ENCODE peak calls at places on chromosomes 16 and 17, in five cellular contexts. N, V, T, O and G are unnamed samples.
A peak's percentile ranks its signal among the peaks of the same experiment; 100 is the strongest.

GRCh38 chr16:48525201-48526057 is 84.6 kb downstream of the N4BP1 start:
- DNase-seq in N (no peak), V (no peak), T (no peak), O (no peak), G (no peak)

GRCh38 chr17:76585649-76586593 is at the start of gene ST6GALNAC2:
- DNase-seq in N (peak; percentile 66), V (no peak), T (no peak), O (no peak), G (peak; percentile 66)

GRCh38 chr17:7561028-7561575 is 617 bp upstream of the SENP3 start:
- DNase-seq in N (peak; percentile 87), V (no peak), T (no peak), O (no peak), G (peak; percentile 77)

GRCh38 chr16:9123401-9123800 is 32.0 kb downstream of the HAPSTR1 start:
- DNase-seq in N (no peak), V (no peak), T (no peak), O (no peak), G (no peak)

GRCh38 chr16:75742424-75743047 is 16.2 kb upstream of the CPHXL start:
- DNase-seq in N (no peak), V (no peak), T (no peak), O (no peak), G (no peak)

GRCh38 chr16:11977206-11978041 is 890 bp downstream of the SNX29 start:
- DNase-seq in N (no peak), V (no peak), T (no peak), O (no peak), G (no peak)

GRCh38 chr17:77898521-77899434 is 59.7 kb upstream of the TNRC6C start:
- DNase-seq in N (no peak), V (no peak), T (no peak), O (no peak), G (no peak)

GRCh38 chr17:57406981-57407286 is 150.6 kb downstream of the MSI2 start:
- DNase-seq in N (no peak), V (no peak), T (no peak), O (no peak), G (no peak)

GRCh38 chr17:2292100-2292499 is 11.5 kb downstream of the SMG6 start:
- DNase-seq in N (no peak), V (no peak), T (no peak), O (no peak), G (no peak)

GRCh38 chr17:81939881-81940385 is 2.8 kb upstream of the PYCR1 start:
- DNase-seq in N (no peak), V (no peak), T (no peak), O (no peak), G (no peak)
- TF ChIP-seq SUZ12 in N (no peak), V (no peak), T (no peak), O (no peak), G (no peak)

DNA sequence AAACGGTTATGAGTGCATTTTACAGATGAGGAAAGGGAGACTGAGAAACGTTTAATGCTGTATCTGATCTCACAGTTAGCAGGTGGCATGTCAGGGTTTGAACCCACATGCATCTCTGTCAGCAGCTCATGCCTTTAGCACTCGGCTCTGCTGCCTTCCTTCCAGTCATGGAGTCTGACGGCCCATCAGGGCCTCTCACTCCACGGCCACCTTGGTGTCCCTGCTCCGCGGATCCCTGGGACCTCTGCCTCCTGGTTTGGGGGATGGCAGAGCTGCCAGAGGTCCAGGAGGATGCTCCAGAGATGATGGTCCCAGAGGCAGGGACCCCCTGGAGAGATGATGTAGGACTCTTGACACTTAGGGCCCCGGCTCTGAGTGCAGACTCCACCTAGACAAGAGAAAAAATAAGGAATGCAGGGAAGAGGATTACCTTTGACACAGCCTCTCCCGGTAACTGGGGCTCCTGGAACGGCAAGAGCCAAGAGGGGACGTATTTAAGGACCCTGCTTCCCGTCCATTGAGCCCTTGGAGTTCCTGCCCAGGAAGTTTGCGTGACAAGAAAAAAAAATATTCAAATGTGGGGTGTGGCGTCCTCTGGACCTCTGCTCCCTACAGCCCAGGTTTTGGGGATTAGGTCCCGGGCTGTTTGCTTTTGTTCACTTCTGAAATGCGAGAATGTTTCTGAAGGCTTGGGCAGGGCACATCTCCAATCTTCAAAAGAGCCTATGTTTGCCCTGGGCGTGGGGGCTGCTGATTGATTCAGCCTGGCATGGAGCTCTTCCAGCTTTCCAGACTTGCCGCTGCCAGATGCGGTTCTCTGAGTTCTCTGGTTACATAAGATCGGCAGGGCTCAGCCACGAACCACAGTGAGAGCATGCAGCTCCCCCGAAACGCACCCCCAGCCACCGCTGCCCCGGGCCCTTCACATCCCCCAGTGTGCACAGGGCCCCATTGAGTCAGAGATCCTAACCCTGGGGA is at the start of gene ALDH3A1:
- DNase-seq in N (no peak), V (no peak), T (no peak), O (no peak), G (peak; percentile 82)
- TF ChIP-seq SUZ12 in N (no peak), V (no peak), T (no peak), O (no peak), G (no peak)

GRCh38 chr17:19348806-19349205 is 13.7 kb downstream of the B9D1 start:
- DNase-seq in N (no peak), V (no peak), T (no peak), O (no peak), G (no peak)
- TF ChIP-seq SUZ12 in N (no peak), V (no peak), T (no peak), O (no peak), G (no peak)

GRCh38 chr16:84183572-84183875 is 3.3 kb downstream of the TAF1C start:
- DNase-seq in N (no peak), V (no peak), T (no peak), O (no peak), G (no peak)

GRCh38 chr16:84184775-84185174 is 2.1 kb downstream of the TAF1C start:
- DNase-seq in N (no peak), V (no peak), T (no peak), O (no peak), G (no peak)

GRCh38 chr16:84182680-84183571 is 3.9 kb downstream of the TAF1C start:
- DNase-seq in N (no peak), V (no peak), T (no peak), O (no peak), G (no peak)

GRCh38 chr16:84182104-84182503 is 4.8 kb downstream of the TAF1C start:
- DNase-seq in N (no peak), V (no peak), T (no peak), O (no peak), G (no peak)

GRCh38 chr16:84183911-84184310 is 2.9 kb downstream of the TAF1C start:
- DNase-seq in N (peak; percentile 50), V (no peak), T (no peak), O (no peak), G (no peak)
- TF ChIP-seq SUZ12 in N (no peak), V (no peak), T (no peak), O (no peak), G (no peak)

DNA sequence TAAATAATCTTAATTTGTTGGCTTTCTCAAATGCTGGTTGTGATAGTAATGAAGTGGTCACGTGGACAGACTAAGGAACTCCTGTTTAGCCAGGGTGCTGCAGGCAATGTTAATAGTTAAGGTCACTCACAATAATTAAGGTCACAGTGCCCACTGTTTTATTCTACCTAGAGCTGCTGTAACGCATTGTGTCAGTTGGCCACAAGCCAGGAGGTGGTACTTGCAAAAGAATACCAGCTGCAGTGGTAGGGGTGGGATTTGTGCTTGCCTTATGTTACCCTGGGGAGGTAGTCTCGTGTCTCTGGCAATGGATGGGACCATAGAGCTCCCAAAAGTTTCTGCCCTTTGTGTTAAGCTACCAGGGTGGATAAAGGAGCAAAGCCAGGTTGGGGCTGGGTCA is 969.1 kb upstream of the CDH8 start:
- DNase-seq in N (no peak), V (no peak), T (no peak), O (no peak), G (no peak)
- TF ChIP-seq SUZ12 in N (no peak), V (no peak), T (no peak), O (no peak), G (no peak)

GRCh38 chr16:64365448-64365858 is 756.4 kb downstream of the CDH11 start:
- DNase-seq in N (no peak), V (no peak), T (no peak), O (no peak), G (no peak)

GRCh38 chr16:64356267-64356666 is 765.6 kb downstream of the CDH11 start:
- DNase-seq in N (no peak), V (no peak), T (no peak), O (no peak), G (no peak)

GRCh38 chr16:64363039-64363438 is 758.8 kb downstream of the CDH11 start:
- DNase-seq in N (no peak), V (no peak), T (no peak), O (no peak), G (no peak)

GRCh38 chr16:64364894-64365293 is 757.0 kb downstream of the CDH11 start:
- DNase-seq in N (no peak), V (no peak), T (no peak), O (no peak), G (no peak)

GRCh38 chr16:64362193-64362592 is 759.7 kb downstream of the CDH11 start:
- DNase-seq in N (no peak), V (no peak), T (no peak), O (no peak), G (no peak)
- TF ChIP-seq SUZ12 in N (no peak), V (no peak), T (no peak), O (no peak), G (no peak)